ENCODE peak calls at places on chromosomes 6 and 20, in nine cellular contexts. One of them, this sample, is unnamed.
A peak's percentile ranks its signal among the peaks of the same experiment; 100 is the strongest.

GRCh38 chr6:146592451-146592850 is 6.3 kb upstream of the ADGB start:
- DNase-seq in upper lobe of right lung: no peak
- DNase-seq in neural crest cell: no peak
- DNase-seq in ovary: no peak
- DNase-seq in natural killer cell treated with Interleukin-12 subunit alpha and Interleukin-12 subunit beta and Interleukin-15 and Interleukin-18, amount 100 ng/mL, for 72 hours: no peak
- DNase-seq in GOT3: no peak
- DNase-seq in NCI-H146: no peak
- DNase-seq in activated T-helper 1 cell treated with Interleukin-2 at 50 U/mL for 16 hours: no peak
- DNase-seq in endothelial cell: no peak
- DNase-seq in this sample: no peak

GRCh38 chr6:124393536-124393935 is 568.7 kb upstream of the RNF217 start:
- DNase-seq in upper lobe of right lung: no peak
- DNase-seq in neural crest cell: no peak
- DNase-seq in ovary: no peak
- DNase-seq in natural killer cell treated with Interleukin-12 subunit alpha and Interleukin-12 subunit beta and Interleukin-15 and Interleukin-18, amount 100 ng/mL, for 72 hours: no peak
- DNase-seq in GOT3: no peak
- DNase-seq in NCI-H146: no peak
- DNase-seq in activated T-helper 1 cell treated with Interleukin-2 at 50 U/mL for 16 hours: no peak
- DNase-seq in endothelial cell: no peak
- DNase-seq in this sample: no peak

GRCh38 chr6:115969207-115969929 is 91.3 kb downstream of the FRK start:
- DNase-seq in upper lobe of right lung: no peak
- DNase-seq in neural crest cell: no peak
- DNase-seq in ovary: no peak
- DNase-seq in natural killer cell treated with Interleukin-12 subunit alpha and Interleukin-12 subunit beta and Interleukin-15 and Interleukin-18, amount 100 ng/mL, for 72 hours: no peak
- DNase-seq in GOT3: no peak
- DNase-seq in NCI-H146: peak; percentile 18
- DNase-seq in activated T-helper 1 cell treated with Interleukin-2 at 50 U/mL for 16 hours: no peak
- DNase-seq in endothelial cell: no peak
- DNase-seq in this sample: peak; percentile 4

GRCh38 chr20:44849712-44850111 is 35.8 kb upstream of the YWHAB start:
- DNase-seq in upper lobe of right lung: no peak
- DNase-seq in neural crest cell: no peak
- DNase-seq in ovary: no peak
- DNase-seq in natural killer cell treated with Interleukin-12 subunit alpha and Interleukin-12 subunit beta and Interleukin-15 and Interleukin-18, amount 100 ng/mL, for 72 hours: no peak
- DNase-seq in GOT3: no peak
- DNase-seq in NCI-H146: no peak
- DNase-seq in activated T-helper 1 cell treated with Interleukin-2 at 50 U/mL for 16 hours: no peak
- DNase-seq in endothelial cell: no peak
- DNase-seq in this sample: no peak

GRCh38 chr20:32792316-32792715 is 27.4 kb upstream of the MAPRE1 start:
- DNase-seq in upper lobe of right lung: no peak
- DNase-seq in neural crest cell: peak; percentile 52
- DNase-seq in ovary: no peak
- DNase-seq in natural killer cell treated with Interleukin-12 subunit alpha and Interleukin-12 subunit beta and Interleukin-15 and Interleukin-18, amount 100 ng/mL, for 72 hours: no peak
- DNase-seq in GOT3: no peak
- DNase-seq in NCI-H146: no peak
- DNase-seq in activated T-helper 1 cell treated with Interleukin-2 at 50 U/mL for 16 hours: no peak
- DNase-seq in endothelial cell: no peak
- DNase-seq in this sample: no peak

GRCh38 chr6:15027472-15027871 is 218.4 kb upstream of the JARID2 start:
- DNase-seq in upper lobe of right lung: no peak
- DNase-seq in neural crest cell: no peak
- DNase-seq in ovary: no peak
- DNase-seq in natural killer cell treated with Interleukin-12 subunit alpha and Interleukin-12 subunit beta and Interleukin-15 and Interleukin-18, amount 100 ng/mL, for 72 hours: no peak
- DNase-seq in GOT3: no peak
- DNase-seq in NCI-H146: no peak
- DNase-seq in activated T-helper 1 cell treated with Interleukin-2 at 50 U/mL for 16 hours: no peak
- DNase-seq in endothelial cell: no peak
- DNase-seq in this sample: no peak

GRCh38 chr20:63234693-63235398 is 859 bp upstream of the BIRC7 start:
- DNase-seq in upper lobe of right lung: no peak
- DNase-seq in neural crest cell: no peak
- DNase-seq in ovary: no peak
- DNase-seq in natural killer cell treated with Interleukin-12 subunit alpha and Interleukin-12 subunit beta and Interleukin-15 and Interleukin-18, amount 100 ng/mL, for 72 hours: no peak
- DNase-seq in GOT3: no peak
- DNase-seq in NCI-H146: peak; percentile 43
- DNase-seq in activated T-helper 1 cell treated with Interleukin-2 at 50 U/mL for 16 hours: no peak
- DNase-seq in endothelial cell: peak; percentile 58
- DNase-seq in this sample: no peak

GRCh38 chr20:61954276-61955021 is 111.2 kb downstream of the TAF4 start:
- DNase-seq in upper lobe of right lung: peak; percentile 49
- DNase-seq in neural crest cell: no peak
- DNase-seq in ovary: peak; percentile 51
- DNase-seq in natural killer cell treated with Interleukin-12 subunit alpha and Interleukin-12 subunit beta and Interleukin-15 and Interleukin-18, amount 100 ng/mL, for 72 hours: no peak
- DNase-seq in GOT3: no peak
- DNase-seq in NCI-H146: peak; percentile 98
- DNase-seq in activated T-helper 1 cell treated with Interleukin-2 at 50 U/mL for 16 hours: no peak
- DNase-seq in endothelial cell: peak; percentile 1
- DNase-seq in this sample: no peak

GRCh38 chr6:84356907-84357306 is 129.5 kb upstream of the CEP162 start:
- DNase-seq in upper lobe of right lung: no peak
- DNase-seq in neural crest cell: no peak
- DNase-seq in ovary: no peak
- DNase-seq in natural killer cell treated with Interleukin-12 subunit alpha and Interleukin-12 subunit beta and Interleukin-15 and Interleukin-18, amount 100 ng/mL, for 72 hours: no peak
- DNase-seq in GOT3: no peak
- DNase-seq in NCI-H146: no peak
- DNase-seq in activated T-helper 1 cell treated with Interleukin-2 at 50 U/mL for 16 hours: no peak
- DNase-seq in endothelial cell: no peak
- DNase-seq in this sample: no peak

GRCh38 chr20:53360815-53361214 is 232.8 kb downstream of the ZNF217 start:
- DNase-seq in upper lobe of right lung: no peak
- DNase-seq in neural crest cell: no peak
- DNase-seq in ovary: no peak
- DNase-seq in natural killer cell treated with Interleukin-12 subunit alpha and Interleukin-12 subunit beta and Interleukin-15 and Interleukin-18, amount 100 ng/mL, for 72 hours: no peak
- DNase-seq in GOT3: no peak
- DNase-seq in NCI-H146: no peak
- DNase-seq in activated T-helper 1 cell treated with Interleukin-2 at 50 U/mL for 16 hours: no peak
- DNase-seq in endothelial cell: no peak
- DNase-seq in this sample: no peak

GRCh38 chr20:32902456-32903420 is 44.0 kb downstream of the EFCAB8 start:
- DNase-seq in upper lobe of right lung: peak; percentile 75
- DNase-seq in neural crest cell: peak; percentile 63
- DNase-seq in ovary: no peak
- DNase-seq in natural killer cell treated with Interleukin-12 subunit alpha and Interleukin-12 subunit beta and Interleukin-15 and Interleukin-18, amount 100 ng/mL, for 72 hours: no peak
- DNase-seq in GOT3: no peak
- DNase-seq in NCI-H146: peak; percentile 57
- DNase-seq in activated T-helper 1 cell treated with Interleukin-2 at 50 U/mL for 16 hours: peak; percentile 42
- DNase-seq in endothelial cell: peak; percentile 58
- DNase-seq in this sample: peak; percentile 50

GRCh38 chr6:51839975-51840374 is 247.4 kb downstream of the PKHD1 start:
- DNase-seq in upper lobe of right lung: no peak
- DNase-seq in neural crest cell: no peak
- DNase-seq in ovary: no peak
- DNase-seq in natural killer cell treated with Interleukin-12 subunit alpha and Interleukin-12 subunit beta and Interleukin-15 and Interleukin-18, amount 100 ng/mL, for 72 hours: no peak
- DNase-seq in GOT3: no peak
- DNase-seq in NCI-H146: no peak
- DNase-seq in activated T-helper 1 cell treated with Interleukin-2 at 50 U/mL for 16 hours: no peak
- DNase-seq in endothelial cell: no peak
- DNase-seq in this sample: no peak

GRCh38 chr6:100880149-100880900 is 804 bp downstream of the ASCC3 start:
- DNase-seq in upper lobe of right lung: no peak
- DNase-seq in neural crest cell: no peak
- DNase-seq in ovary: no peak
- DNase-seq in natural killer cell treated with Interleukin-12 subunit alpha and Interleukin-12 subunit beta and Interleukin-15 and Interleukin-18, amount 100 ng/mL, for 72 hours: no peak
- DNase-seq in GOT3: no peak
- DNase-seq in NCI-H146: no peak
- DNase-seq in activated T-helper 1 cell treated with Interleukin-2 at 50 U/mL for 16 hours: no peak
- DNase-seq in endothelial cell: no peak
- DNase-seq in this sample: peak; percentile 6

GRCh38 chr6:170122676-170123075 is 168.2 kb downstream of the DLL1 start:
- DNase-seq in upper lobe of right lung: no peak
- DNase-seq in neural crest cell: no peak
- DNase-seq in ovary: no peak
- DNase-seq in natural killer cell treated with Interleukin-12 subunit alpha and Interleukin-12 subunit beta and Interleukin-15 and Interleukin-18, amount 100 ng/mL, for 72 hours: no peak
- DNase-seq in GOT3: no peak
- DNase-seq in NCI-H146: no peak
- DNase-seq in activated T-helper 1 cell treated with Interleukin-2 at 50 U/mL for 16 hours: no peak
- DNase-seq in endothelial cell: no peak
- DNase-seq in this sample: no peak

GRCh38 chr20:4063631-4064030 is 48.3 kb upstream of the RNF24 start:
- DNase-seq in upper lobe of right lung: no peak
- DNase-seq in neural crest cell: no peak
- DNase-seq in ovary: no peak
- DNase-seq in natural killer cell treated with Interleukin-12 subunit alpha and Interleukin-12 subunit beta and Interleukin-15 and Interleukin-18, amount 100 ng/mL, for 72 hours: no peak
- DNase-seq in GOT3: no peak
- DNase-seq in NCI-H146: no peak
- DNase-seq in activated T-helper 1 cell treated with Interleukin-2 at 50 U/mL for 16 hours: no peak
- DNase-seq in endothelial cell: no peak
- DNase-seq in this sample: no peak

GRCh38 chr20:33917813-33918525 is 75.7 kb upstream of the RALY start:
- DNase-seq in upper lobe of right lung: no peak
- DNase-seq in neural crest cell: no peak
- DNase-seq in ovary: no peak
- DNase-seq in natural killer cell treated with Interleukin-12 subunit alpha and Interleukin-12 subunit beta and Interleukin-15 and Interleukin-18, amount 100 ng/mL, for 72 hours: no peak
- DNase-seq in GOT3: no peak
- DNase-seq in NCI-H146: no peak
- DNase-seq in activated T-helper 1 cell treated with Interleukin-2 at 50 U/mL for 16 hours: no peak
- DNase-seq in endothelial cell: no peak
- DNase-seq in this sample: no peak

GRCh38 chr20:46289416-46289815 is 18.9 kb downstream of the CDH22 start:
- DNase-seq in upper lobe of right lung: no peak
- DNase-seq in neural crest cell: no peak
- DNase-seq in ovary: no peak
- DNase-seq in natural killer cell treated with Interleukin-12 subunit alpha and Interleukin-12 subunit beta and Interleukin-15 and Interleukin-18, amount 100 ng/mL, for 72 hours: no peak
- DNase-seq in GOT3: no peak
- DNase-seq in NCI-H146: peak; percentile 87
- DNase-seq in activated T-helper 1 cell treated with Interleukin-2 at 50 U/mL for 16 hours: no peak
- DNase-seq in endothelial cell: no peak
- DNase-seq in this sample: no peak

GRCh38 chr6:78746457-78746856 is 120.9 kb upstream of the IRAK1BP1 start:
- DNase-seq in upper lobe of right lung: no peak
- DNase-seq in neural crest cell: no peak
- DNase-seq in ovary: no peak
- DNase-seq in natural killer cell treated with Interleukin-12 subunit alpha and Interleukin-12 subunit beta and Interleukin-15 and Interleukin-18, amount 100 ng/mL, for 72 hours: no peak
- DNase-seq in GOT3: no peak
- DNase-seq in NCI-H146: no peak
- DNase-seq in activated T-helper 1 cell treated with Interleukin-2 at 50 U/mL for 16 hours: no peak
- DNase-seq in endothelial cell: no peak
- DNase-seq in this sample: no peak

GRCh38 chr20:48999890-49000870 is 45.9 kb upstream of the CSE1L start:
- DNase-seq in upper lobe of right lung: no peak
- DNase-seq in neural crest cell: no peak
- DNase-seq in ovary: no peak
- DNase-seq in natural killer cell treated with Interleukin-12 subunit alpha and Interleukin-12 subunit beta and Interleukin-15 and Interleukin-18, amount 100 ng/mL, for 72 hours: no peak
- DNase-seq in GOT3: no peak
- DNase-seq in NCI-H146: peak; percentile 52
- DNase-seq in activated T-helper 1 cell treated with Interleukin-2 at 50 U/mL for 16 hours: no peak
- DNase-seq in endothelial cell: no peak
- DNase-seq in this sample: no peak

GRCh38 chr6:150617496-150618460 is 18.1 kb downstream of the PLEKHG1 start:
- DNase-seq in upper lobe of right lung: no peak
- DNase-seq in neural crest cell: no peak
- DNase-seq in ovary: no peak
- DNase-seq in natural killer cell treated with Interleukin-12 subunit alpha and Interleukin-12 subunit beta and Interleukin-15 and Interleukin-18, amount 100 ng/mL, for 72 hours: no peak
- DNase-seq in GOT3: no peak
- DNase-seq in NCI-H146: no peak
- DNase-seq in activated T-helper 1 cell treated with Interleukin-2 at 50 U/mL for 16 hours: no peak
- DNase-seq in endothelial cell: peak; percentile 22
- DNase-seq in this sample: no peak

GRCh38 chr6:90021701-90022100 is 127.4 kb downstream of the GJA10 start:
- DNase-seq in upper lobe of right lung: no peak
- DNase-seq in neural crest cell: no peak
- DNase-seq in ovary: no peak
- DNase-seq in natural killer cell treated with Interleukin-12 subunit alpha and Interleukin-12 subunit beta and Interleukin-15 and Interleukin-18, amount 100 ng/mL, for 72 hours: no peak
- DNase-seq in GOT3: no peak
- DNase-seq in NCI-H146: no peak
- DNase-seq in activated T-helper 1 cell treated with Interleukin-2 at 50 U/mL for 16 hours: no peak
- DNase-seq in endothelial cell: no peak
- DNase-seq in this sample: no peak

GRCh38 chr6:99467509-99468106 is 42.5 kb upstream of the PNISR start:
- DNase-seq in upper lobe of right lung: no peak
- DNase-seq in neural crest cell: no peak
- DNase-seq in ovary: no peak
- DNase-seq in natural killer cell treated with Interleukin-12 subunit alpha and Interleukin-12 subunit beta and Interleukin-15 and Interleukin-18, amount 100 ng/mL, for 72 hours: no peak
- DNase-seq in GOT3: no peak
- DNase-seq in NCI-H146: peak; percentile 13
- DNase-seq in activated T-helper 1 cell treated with Interleukin-2 at 50 U/mL for 16 hours: no peak
- DNase-seq in endothelial cell: no peak
- DNase-seq in this sample: peak; percentile 33

GRCh38 chr6:105648276-105648675 is 245.4 kb upstream of the PREP start:
- DNase-seq in upper lobe of right lung: no peak
- DNase-seq in neural crest cell: no peak
- DNase-seq in ovary: no peak
- DNase-seq in natural killer cell treated with Interleukin-12 subunit alpha and Interleukin-12 subunit beta and Interleukin-15 and Interleukin-18, amount 100 ng/mL, for 72 hours: peak; percentile 70
- DNase-seq in GOT3: no peak
- DNase-seq in NCI-H146: no peak
- DNase-seq in activated T-helper 1 cell treated with Interleukin-2 at 50 U/mL for 16 hours: no peak
- DNase-seq in endothelial cell: no peak
- DNase-seq in this sample: no peak

This sample was measured in ACHN.